ENCODE peak calls at places on chromosome 1, in ten cellular contexts. One of them, this sample, is unnamed.

GRCh38 chr1:223718850-223719249 is 6.5 kb downstream of the CAPN2 start:
- DNase-seq in suprapubic skin: no peak
- DNase-seq in AG04449: no peak
- DNase-seq in HFFc6: no peak
- DNase-seq in endothelial cell: no peak
- DNase-seq in AG09319: no peak
- DNase-seq in tibial nerve: no peak
- DNase-seq in heart left ventricle: no peak
- DNase-seq in K562: no peak
- DNase-seq in tibial artery: no peak
- DNase-seq in this sample: peak; percentile 53

GRCh38 chr1:43529206-43529731 is 1.4 kb upstream of the PTPRF start:
- DNase-seq in heart left ventricle: peak; percentile 76
- DNase-seq in K562: peak; percentile 92
- DNase-seq in HFFc6: peak; percentile 81
- DNase-seq in AG09319: peak; percentile 69
- DNase-seq in endothelial cell: peak; percentile 84
- DNase-seq in suprapubic skin: peak; percentile 88
- DNase-seq in tibial artery: peak; percentile 90
- DNase-seq in AG04449: peak; percentile 53
- DNase-seq in tibial nerve: peak; percentile 91
- DNase-seq in this sample: peak; percentile 86

GRCh38 chr1:6124341-6124740 is 55.8 kb downstream of the CHD5 start:
- DNase-seq in AG09319: no peak
- DNase-seq in tibial nerve: no peak
- DNase-seq in suprapubic skin: no peak
- DNase-seq in HFFc6: no peak
- DNase-seq in K562: no peak
- DNase-seq in tibial artery: no peak
- DNase-seq in endothelial cell: no peak
- DNase-seq in AG04449: no peak
- DNase-seq in heart left ventricle: no peak
- DNase-seq in this sample: no peak

GRCh38 chr1:170665625-170666024 is 1.7 kb downstream of the PRRX1 start:
- DNase-seq in HFFc6: no peak
- DNase-seq in suprapubic skin: no peak
- DNase-seq in endothelial cell: no peak
- DNase-seq in heart left ventricle: no peak
- DNase-seq in tibial nerve: no peak
- DNase-seq in AG04449: no peak
- DNase-seq in K562: no peak
- DNase-seq in tibial artery: no peak
- DNase-seq in AG09319: no peak
- DNase-seq in this sample: peak; percentile 50

GRCh38 chr1:110637475-110637874 is 31.3 kb upstream of the KCNA2 start:
- DNase-seq in heart left ventricle: no peak
- DNase-seq in suprapubic skin: no peak
- DNase-seq in K562: no peak
- DNase-seq in tibial artery: no peak
- DNase-seq in AG04449: no peak
- DNase-seq in endothelial cell: no peak
- DNase-seq in HFFc6: no peak
- DNase-seq in tibial nerve: no peak
- DNase-seq in AG09319: no peak
- DNase-seq in this sample: no peak

GRCh38 chr1:230708631-230709580 is 5.0 kb downstream of the AGT start:
- DNase-seq in tibial artery: no peak
- DNase-seq in AG04449: no peak
- DNase-seq in endothelial cell: no peak
- DNase-seq in heart left ventricle: no peak
- DNase-seq in HFFc6: no peak
- DNase-seq in tibial nerve: no peak
- DNase-seq in suprapubic skin: peak; percentile 87
- DNase-seq in K562: peak; percentile 72
- DNase-seq in AG09319: no peak
- DNase-seq in this sample: peak; percentile 45

GRCh38 chr1:47675721-47676120 is 237.9 kb downstream of the FOXD2 start:
- DNase-seq in AG09319: no peak
- DNase-seq in HFFc6: no peak
- DNase-seq in K562: no peak
- DNase-seq in tibial nerve: no peak
- DNase-seq in endothelial cell: no peak
- DNase-seq in AG04449: no peak
- DNase-seq in suprapubic skin: peak; percentile 29
- DNase-seq in tibial artery: no peak
- DNase-seq in heart left ventricle: no peak
- DNase-seq in this sample: no peak

GRCh38 chr1:51693420-51694144 is 76.7 kb downstream of the OSBPL9 start:
- DNase-seq in tibial artery: no peak
- DNase-seq in endothelial cell: no peak
- DNase-seq in AG04449: peak; percentile 33
- DNase-seq in heart left ventricle: no peak
- DNase-seq in K562: no peak
- DNase-seq in tibial nerve: no peak
- DNase-seq in AG09319: no peak
- DNase-seq in suprapubic skin: no peak
- DNase-seq in HFFc6: peak; percentile 11
- DNase-seq in this sample: peak; percentile 43

GRCh38 chr1:63643926-63644325 is 50.7 kb downstream of the PGM1 start:
- DNase-seq in HFFc6: no peak
- DNase-seq in heart left ventricle: peak; percentile 45
- DNase-seq in AG04449: no peak
- DNase-seq in endothelial cell: no peak
- DNase-seq in AG09319: no peak
- DNase-seq in suprapubic skin: no peak
- DNase-seq in tibial nerve: no peak
- DNase-seq in K562: no peak
- DNase-seq in tibial artery: no peak
- DNase-seq in this sample: no peak

GRCh38 chr1:226670062-226670461 is 69.0 kb downstream of the ITPKB start:
- DNase-seq in K562: no peak
- DNase-seq in AG04449: no peak
- DNase-seq in HFFc6: no peak
- DNase-seq in suprapubic skin: no peak
- DNase-seq in tibial nerve: no peak
- DNase-seq in endothelial cell: no peak
- DNase-seq in AG09319: no peak
- DNase-seq in heart left ventricle: no peak
- DNase-seq in tibial artery: no peak
- DNase-seq in this sample: no peak

GRCh38 chr1:48923116-48923515 is 146.4 kb upstream of the BEND5 start:
- DNase-seq in AG09319: no peak
- DNase-seq in endothelial cell: no peak
- DNase-seq in K562: no peak
- DNase-seq in HFFc6: no peak
- DNase-seq in tibial artery: no peak
- DNase-seq in tibial nerve: no peak
- DNase-seq in heart left ventricle: no peak
- DNase-seq in AG04449: no peak
- DNase-seq in suprapubic skin: no peak
- DNase-seq in this sample: no peak

GRCh38 chr1:232168513-232168912 is 461.4 kb downstream of the SIPA1L2 start:
- DNase-seq in HFFc6: no peak
- DNase-seq in tibial artery: no peak
- DNase-seq in suprapubic skin: no peak
- DNase-seq in K562: no peak
- DNase-seq in AG04449: no peak
- DNase-seq in heart left ventricle: no peak
- DNase-seq in endothelial cell: no peak
- DNase-seq in AG09319: no peak
- DNase-seq in tibial nerve: no peak
- DNase-seq in this sample: no peak

GRCh38 chr1:243713470-243714186 is 136.4 kb downstream of the AKT3 start:
- DNase-seq in suprapubic skin: no peak
- DNase-seq in AG09319: no peak
- DNase-seq in endothelial cell: no peak
- DNase-seq in HFFc6: no peak
- DNase-seq in K562: no peak
- DNase-seq in tibial artery: no peak
- DNase-seq in heart left ventricle: peak; percentile 12
- DNase-seq in AG04449: peak; percentile 16
- DNase-seq in tibial nerve: no peak
- DNase-seq in this sample: peak; percentile 90

GRCh38 chr1:236893626-236894545 is 98.8 kb downstream of the MTR start:
- DNase-seq in heart left ventricle: peak; percentile 18
- DNase-seq in tibial artery: no peak
- DNase-seq in AG09319: peak; percentile 63
- DNase-seq in HFFc6: peak; percentile 83
- DNase-seq in endothelial cell: no peak
- DNase-seq in K562: no peak
- DNase-seq in tibial nerve: no peak
- DNase-seq in AG04449: peak; percentile 36
- DNase-seq in suprapubic skin: no peak
- DNase-seq in this sample: peak; percentile 79

GRCh38 chr1:100443739-100444571 is 91.6 kb downstream of the CDC14A start:
- DNase-seq in tibial nerve: no peak
- DNase-seq in AG09319: no peak
- DNase-seq in K562: no peak
- DNase-seq in suprapubic skin: no peak
- DNase-seq in HFFc6: peak; percentile 9
- DNase-seq in tibial artery: no peak
- DNase-seq in heart left ventricle: no peak
- DNase-seq in endothelial cell: no peak
- DNase-seq in AG04449: no peak
- DNase-seq in this sample: no peak

GRCh38 chr1:227273557-227273956 is 44.7 kb downstream of the CDC42BPA start:
- DNase-seq in tibial artery: no peak
- DNase-seq in HFFc6: no peak
- DNase-seq in K562: peak; percentile 70
- DNase-seq in suprapubic skin: no peak
- DNase-seq in AG09319: no peak
- DNase-seq in endothelial cell: peak; percentile 25
- DNase-seq in AG04449: no peak
- DNase-seq in heart left ventricle: no peak
- DNase-seq in tibial nerve: no peak
- DNase-seq in this sample: no peak

GRCh38 chr1:168763031-168763430 is 34.0 kb upstream of the DPT start:
- DNase-seq in HFFc6: no peak
- DNase-seq in tibial nerve: no peak
- DNase-seq in heart left ventricle: no peak
- DNase-seq in AG04449: no peak
- DNase-seq in suprapubic skin: no peak
- DNase-seq in K562: no peak
- DNase-seq in endothelial cell: no peak
- DNase-seq in tibial artery: no peak
- DNase-seq in AG09319: no peak
- DNase-seq in this sample: no peak

GRCh38 chr1:103416681-103417318 is 108.7 kb upstream of the RNPC3 start:
- DNase-seq in tibial nerve: no peak
- DNase-seq in AG09319: no peak
- DNase-seq in endothelial cell: no peak
- DNase-seq in tibial artery: no peak
- DNase-seq in K562: no peak
- DNase-seq in AG04449: no peak
- DNase-seq in HFFc6: peak; percentile 46
- DNase-seq in heart left ventricle: no peak
- DNase-seq in suprapubic skin: no peak
- DNase-seq in this sample: peak; percentile 20

GRCh38 chr1:158426137-158426536 is at the start of gene OR10K2:
- DNase-seq in heart left ventricle: no peak
- DNase-seq in AG09319: no peak
- DNase-seq in AG04449: no peak
- DNase-seq in HFFc6: no peak
- DNase-seq in tibial artery: no peak
- DNase-seq in K562: no peak
- DNase-seq in suprapubic skin: no peak
- DNase-seq in tibial nerve: no peak
- DNase-seq in endothelial cell: no peak
- DNase-seq in this sample: no peak

GRCh38 chr1:205545991-205546390 is 41.5 kb downstream of the CDK18 start:
- DNase-seq in heart left ventricle: no peak
- DNase-seq in AG09319: no peak
- DNase-seq in suprapubic skin: peak; percentile 31
- DNase-seq in endothelial cell: no peak
- DNase-seq in HFFc6: no peak
- DNase-seq in tibial artery: peak; percentile 55
- DNase-seq in tibial nerve: no peak
- DNase-seq in AG04449: no peak
- DNase-seq in K562: no peak
- DNase-seq in this sample: no peak

GRCh38 chr1:36768486-36769178 is 265.7 kb downstream of the GRIK3 start:
- DNase-seq in AG09319: no peak
- DNase-seq in heart left ventricle: no peak
- DNase-seq in endothelial cell: no peak
- DNase-seq in HFFc6: no peak
- DNase-seq in tibial artery: peak; percentile 50
- DNase-seq in AG04449: no peak
- DNase-seq in suprapubic skin: no peak
- DNase-seq in tibial nerve: no peak
- DNase-seq in K562: no peak
- DNase-seq in this sample: no peak

GRCh38 chr1:208475951-208476824 is 232.0 kb upstream of the PLXNA2 start:
- DNase-seq in suprapubic skin: no peak
- DNase-seq in AG09319: no peak
- DNase-seq in HFFc6: no peak
- DNase-seq in tibial nerve: no peak
- DNase-seq in heart left ventricle: peak; percentile 33
- DNase-seq in K562: no peak
- DNase-seq in tibial artery: no peak
- DNase-seq in AG04449: no peak
- DNase-seq in endothelial cell: no peak
- DNase-seq in this sample: peak; percentile 20
- TF ChIP-seq CTCF in suprapubic skin: no peak
- TF ChIP-seq CTCF in AG09319: peak; percentile 26
- TF ChIP-seq CTCF in HFFc6: peak; percentile 53
- TF ChIP-seq CTCF in tibial nerve: no peak
- TF ChIP-seq CTCF in heart left ventricle: no peak
- TF ChIP-seq CTCF in K562: no peak
- TF ChIP-seq CTCF in tibial artery: no peak
- TF ChIP-seq CTCF in AG04449: peak; percentile 14
- TF ChIP-seq CTCF in endothelial cell: no peak
- TF ChIP-seq CTCF in this sample: peak; percentile 31

GRCh38 chr1:192474080-192474683 is 101.4 kb upstream of the RGS1 start:
- DNase-seq in HFFc6: no peak
- DNase-seq in tibial artery: no peak
- DNase-seq in heart left ventricle: no peak
- DNase-seq in suprapubic skin: no peak
- DNase-seq in AG04449: no peak
- DNase-seq in AG09319: no peak
- DNase-seq in tibial nerve: peak; percentile 20
- DNase-seq in endothelial cell: peak; percentile 11
- DNase-seq in K562: peak; percentile 54
- DNase-seq in this sample: peak; percentile 12
- TF ChIP-seq CTCF in HFFc6: peak; percentile 89
- TF ChIP-seq CTCF in tibial artery: peak; percentile 64
- TF ChIP-seq CTCF in heart left ventricle: peak; percentile 67
- TF ChIP-seq CTCF in suprapubic skin: peak; percentile 45
- TF ChIP-seq CTCF in AG04449: no peak
- TF ChIP-seq CTCF in AG09319: peak; percentile 45
- TF ChIP-seq CTCF in tibial nerve: peak; percentile 54
- TF ChIP-seq CTCF in endothelial cell: peak; percentile 83
- TF ChIP-seq CTCF in K562: peak; percentile 79
- TF ChIP-seq CTCF in this sample: peak; percentile 70

GRCh38 chr1:117815926-117816325 is 113.5 kb downstream of the GDAP2 start:
- DNase-seq in tibial nerve: no peak
- DNase-seq in AG09319: no peak
- DNase-seq in heart left ventricle: no peak
- DNase-seq in suprapubic skin: no peak
- DNase-seq in tibial artery: no peak
- DNase-seq in endothelial cell: no peak
- DNase-seq in AG04449: no peak
- DNase-seq in HFFc6: no peak
- DNase-seq in K562: peak; percentile 35
- DNase-seq in this sample: no peak
- TF ChIP-seq CTCF in tibial nerve: no peak
- TF ChIP-seq CTCF in AG09319: no peak
- TF ChIP-seq CTCF in heart left ventricle: no peak
- TF ChIP-seq CTCF in suprapubic skin: no peak
- TF ChIP-seq CTCF in tibial artery: no peak
- TF ChIP-seq CTCF in endothelial cell: no peak
- TF ChIP-seq CTCF in AG04449: no peak
- TF ChIP-seq CTCF in HFFc6: peak; percentile 47
- TF ChIP-seq CTCF in K562: peak; percentile 75
- TF ChIP-seq CTCF in this sample: no peak

GRCh38 chr1:181423301-181423918 is 59.9 kb upstream of the CACNA1E start:
- DNase-seq in tibial artery: no peak
- DNase-seq in suprapubic skin: no peak
- DNase-seq in K562: peak; percentile 30
- DNase-seq in heart left ventricle: peak; percentile 22
- DNase-seq in AG09319: no peak
- DNase-seq in endothelial cell: peak; percentile 64
- DNase-seq in AG04449: no peak
- DNase-seq in tibial nerve: peak; percentile 9
- DNase-seq in HFFc6: peak; percentile 53
- DNase-seq in this sample: peak; percentile 19
- TF ChIP-seq CTCF in tibial artery: no peak
- TF ChIP-seq CTCF in suprapubic skin: peak; percentile 8
- TF ChIP-seq CTCF in K562: peak; percentile 46
- TF ChIP-seq CTCF in heart left ventricle: peak; percentile 43
- TF ChIP-seq CTCF in AG09319: peak; percentile 12
- TF ChIP-seq CTCF in endothelial cell: peak; percentile 29
- TF ChIP-seq CTCF in AG04449: peak; percentile 43
- TF ChIP-seq CTCF in tibial nerve: no peak
- TF ChIP-seq CTCF in HFFc6: peak; percentile 66
- TF ChIP-seq CTCF in this sample: peak; percentile 39

This sample was measured in AG10803.